ENCODE peak calls at places on chromosomes 11 and 22, in five cellular contexts. K is SJSA1, A is transverse colon, N is fibroblast of mammary gland, Z is testis. J is an unnamed sample.

GRCh38 chr22:23678133-23678532 is 12.7 kb upstream of the RGL4 start:
- DNase-seq in K (no peak), A (no peak), N (no peak), Z (no peak), J (no peak)

GRCh38 chr11:130315354-130315970 is 745 bp upstream of the ZBTB44 start:
- DNase-seq in K (no peak), A (peak; percentile 50), N (no peak), Z (peak; percentile 38), J (peak; percentile 27)

GRCh38 chr11:68173926-68174325 is 39.2 kb downstream of the KMT5B start:
- DNase-seq in K (no peak), A (no peak), N (no peak), Z (no peak), J (no peak)

GRCh38 chr11:62013266-62014157 is 46.1 kb upstream of the FTH1 start:
- DNase-seq in K (peak; percentile 84), A (peak; percentile 30), N (no peak), Z (no peak), J (no peak)

GRCh38 chr11:1087279-1087960 is 12.7 kb downstream of the MUC2 start:
- DNase-seq in K (no peak), A (no peak), N (no peak), Z (no peak), J (peak; percentile 28)

GRCh38 chr11:39651857-39652461 is 1807.5 kb downstream of the LRRC4C start:
- DNase-seq in K (no peak), A (no peak), N (no peak), Z (no peak), J (no peak)

GRCh38 chr22:36933629-36934028 is 20.2 kb downstream of the CSF2RB start:
- DNase-seq in K (no peak), A (no peak), N (no peak), Z (no peak), J (no peak)

GRCh38 chr11:62205441-62205840 is 3.0 kb upstream of the SCGB2A1 start:
- DNase-seq in K (no peak), A (no peak), N (no peak), Z (no peak), J (no peak)

GRCh38 chr11:108654994-108655631 is 9.8 kb upstream of the DDX10 start:
- DNase-seq in K (no peak), A (peak; percentile 47), N (peak; percentile 66), Z (peak; percentile 59), J (peak; percentile 24)

GRCh38 chr11:2693271-2693833 is 6.4 kb downstream of the KCNQ1OT1 start:
- DNase-seq in K (no peak), A (no peak), N (no peak), Z (no peak), J (no peak)

GRCh38 chr11:31757245-31757835 is 53.8 kb downstream of the PAX6 start:
- DNase-seq in K (no peak), A (no peak), N (peak; percentile 1), Z (no peak), J (no peak)

GRCh38 chr11:115181480-115181879 is 322.7 kb downstream of the CADM1 start:
- DNase-seq in K (no peak), A (no peak), N (no peak), Z (peak; percentile 34), J (no peak)

GRCh38 chr11:92969634-92970347 is at the start of gene MTNR1B:
- DNase-seq in K (no peak), A (no peak), N (no peak), Z (no peak), J (no peak)
- H3K4me3 ChIP-seq in K (no peak within 1 kb of the TSS), A (no peak within 1 kb of the TSS), N (no peak within 1 kb of the TSS), Z (no peak within 1 kb of the TSS), J (no peak within 1 kb of the TSS)

GRCh38 chr11:64244107-64244506 is 2.6 kb downstream of the PPP1R14B start:
- DNase-seq in K (no peak), A (no peak), N (no peak), Z (no peak), J (no peak)

GRCh38 chr11:64241430-64242153 is 697 bp downstream of the FKBP2 start:
- DNase-seq in K (peak; percentile 100), A (peak; percentile 100), N (peak; percentile 99), Z (peak; percentile 99), J (peak; percentile 100)

GRCh38 chr11:64241175-64241429 is 207 bp downstream of the FKBP2 start:
- DNase-seq in K (no peak), A (no peak), N (no peak), Z (no peak), J (no peak)

GRCh38 chr11:64244966-64245365 is 1.8 kb downstream of the PPP1R14B start:
- DNase-seq in K (no peak), A (peak; percentile 19), N (no peak), Z (no peak), J (no peak)

DNA sequence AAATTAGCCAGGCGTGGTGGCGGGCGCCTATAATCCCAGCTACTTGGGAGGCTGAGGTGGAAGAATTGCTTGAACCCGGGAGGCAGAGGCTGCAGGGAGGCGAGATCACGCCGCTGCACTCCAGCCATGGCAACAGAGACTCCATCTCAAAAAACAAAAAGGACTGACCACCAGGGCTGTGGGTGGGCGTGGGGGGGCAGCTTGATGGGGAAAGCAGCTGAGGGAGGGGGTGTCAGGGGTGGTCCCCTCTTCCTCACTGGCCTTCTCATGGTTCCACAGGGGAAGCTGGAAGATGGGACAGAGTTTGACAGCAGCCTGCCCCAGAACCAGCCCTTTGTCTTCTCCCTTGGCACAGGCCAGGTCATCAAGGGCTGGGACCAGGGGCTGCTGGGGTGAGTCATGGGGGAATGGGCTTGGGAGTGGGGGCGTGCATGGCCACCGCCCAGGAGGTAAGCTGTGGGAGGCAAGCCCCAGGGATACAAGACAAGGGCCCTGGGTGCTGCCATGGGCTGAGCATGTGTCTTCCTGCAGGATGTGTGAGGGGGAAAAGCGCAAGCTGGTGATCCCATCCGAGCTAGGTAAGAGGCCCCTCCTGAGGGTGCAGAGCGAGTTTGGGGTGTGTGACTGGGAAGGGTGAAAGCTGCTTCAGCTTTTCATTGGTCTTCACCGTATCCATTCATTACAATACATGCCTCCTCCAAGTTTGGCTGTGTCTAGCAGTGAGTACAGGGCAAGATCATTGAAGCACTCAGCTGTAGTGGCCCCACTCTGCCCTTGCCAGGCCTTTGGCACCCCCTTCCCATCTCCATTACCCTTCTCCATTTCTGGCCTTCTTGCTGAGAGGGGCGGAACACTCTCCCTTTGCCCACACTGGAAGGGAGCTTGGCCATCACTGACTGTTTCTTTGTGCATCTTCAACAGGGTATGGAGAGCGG is 2.3 kb downstream of the FKBP2 start:
- DNase-seq in K (no peak), A (no peak), N (no peak), Z (no peak), J (no peak)
- H3K4me3 ChIP-seq in K (no peak overlapping the region), A (peak overlapping the region; percentile 82), N (no peak overlapping the region), Z (no peak overlapping the region), J (peak overlapping the region; percentile 96)

GRCh38 chr11:8959546-8960166 is 4.6 kb downstream of the TMEM9B start:
- DNase-seq in K (no peak), A (peak; percentile 15), N (peak; percentile 88), Z (peak; percentile 51), J (no peak)
- H3K4me3 ChIP-seq in K (no peak overlapping the region), A (no peak overlapping the region), N (no peak overlapping the region), Z (no peak overlapping the region), J (no peak overlapping the region)

DNA sequence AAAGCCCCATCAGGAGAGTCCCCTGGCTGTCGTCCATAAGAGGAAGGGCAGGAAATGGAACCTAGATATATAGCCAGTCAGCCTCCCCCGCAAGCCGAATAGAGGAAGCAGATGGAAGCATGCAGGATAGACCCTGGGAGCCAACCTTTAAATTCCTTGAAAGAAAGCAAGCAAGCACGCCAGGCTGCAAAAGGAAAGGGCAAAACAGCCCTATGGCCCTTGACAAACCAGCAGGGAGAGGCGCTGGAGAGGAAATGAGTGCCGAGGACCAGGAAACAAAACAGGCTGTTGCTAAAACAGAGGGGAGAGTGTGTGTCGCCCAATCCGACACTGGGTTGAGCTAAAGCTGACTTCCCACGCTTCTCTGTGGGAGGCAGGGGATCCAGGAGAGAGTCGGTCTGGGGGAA is 203.5 kb upstream of the MTNR1B start:
- DNase-seq in K (no peak), A (no peak), N (peak; percentile 11), Z (no peak), J (no peak)
- H3K4me3 ChIP-seq in K (no peak overlapping the region), A (no peak overlapping the region), N (no peak overlapping the region), Z (no peak overlapping the region), J (peak overlapping the region; percentile 14)

GRCh38 chr11:27281740-27282139 is 81.3 kb downstream of the CCDC34 start:
- DNase-seq in K (no peak), A (no peak), N (no peak), Z (no peak), J (no peak)
- H3K4me3 ChIP-seq in K (no peak overlapping the region), A (no peak overlapping the region), N (no peak overlapping the region), Z (no peak overlapping the region), J (no peak overlapping the region)

DNA sequence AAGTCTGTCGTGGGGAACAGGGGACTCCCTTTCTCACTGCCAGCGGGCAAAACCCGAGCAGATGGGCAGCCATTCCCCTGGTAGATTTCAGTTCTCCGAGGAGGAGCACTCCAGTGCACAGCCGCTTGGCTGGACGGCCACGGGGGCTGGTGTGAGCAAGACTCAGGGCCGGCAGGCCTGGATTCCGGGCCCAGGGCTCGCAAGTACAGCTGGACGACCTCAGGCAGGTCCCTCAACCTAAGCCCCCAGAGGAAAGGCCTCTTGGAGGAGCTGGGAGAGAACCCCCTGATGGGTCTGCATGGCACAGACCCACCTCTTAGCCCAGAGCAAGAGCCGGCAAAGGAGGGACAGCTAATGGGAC is 31.3 kb upstream of the TCF20 start:
- DNase-seq in K (no peak), A (no peak), N (no peak), Z (no peak), J (no peak)
- H3K4me3 ChIP-seq in K (no peak overlapping the region), A (no peak overlapping the region), N (no peak overlapping the region), Z (no peak overlapping the region), J (no peak overlapping the region)

DNA sequence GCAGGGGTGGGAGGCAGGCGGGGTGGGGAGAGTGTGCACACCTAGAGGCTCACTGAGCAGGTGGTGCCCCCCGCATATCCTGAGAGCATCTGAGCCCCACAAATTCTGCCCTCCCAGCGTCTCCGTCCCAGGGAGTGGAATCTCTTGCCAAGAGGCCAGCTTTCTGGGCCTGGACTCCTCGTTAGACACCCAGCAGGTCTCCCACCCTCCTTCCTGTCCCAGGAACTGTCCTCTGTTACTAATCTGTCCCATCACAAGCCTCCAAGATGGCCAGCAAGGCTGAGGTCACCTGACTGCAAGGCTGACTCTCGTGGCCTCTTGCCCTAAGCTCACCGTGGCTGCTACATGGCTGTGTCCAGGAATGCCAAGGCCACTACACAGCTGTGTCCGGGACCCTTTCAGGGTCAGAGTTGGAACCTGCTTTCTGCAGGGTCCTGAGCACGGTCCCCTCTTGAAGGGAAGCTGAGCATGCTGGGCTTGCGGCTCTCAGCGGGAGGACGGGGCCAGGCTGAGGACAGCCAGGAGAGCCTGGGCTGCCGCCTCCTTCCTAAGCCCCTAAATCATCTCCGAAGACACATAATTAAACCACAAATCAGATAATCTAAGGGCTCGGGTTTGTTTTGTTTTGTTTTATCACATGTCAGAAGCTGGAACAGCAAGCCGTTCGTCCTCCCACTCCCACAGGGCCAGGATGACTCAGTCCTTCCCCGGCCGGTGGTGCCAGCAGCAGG is 1327.3 kb downstream of the TBC1D22A start:
- DNase-seq in K (no peak), A (no peak), N (peak; percentile 1), Z (peak; percentile 57), J (peak; percentile 37)
- H3K4me3 ChIP-seq in K (no peak overlapping the region), A (no peak overlapping the region), N (no peak overlapping the region), Z (no peak overlapping the region), J (no peak overlapping the region)

GRCh38 chr22:20036535-20037392 is 15.9 kb downstream of the TANGO2 start:
- DNase-seq in K (no peak), A (no peak), N (no peak), Z (no peak), J (no peak)
- H3K4me3 ChIP-seq in K (no peak overlapping the region), A (no peak overlapping the region), N (no peak overlapping the region), Z (no peak overlapping the region), J (no peak overlapping the region)

GRCh38 chr11:93849751-93850584 is 450 bp downstream of the VSTM5 start:
- DNase-seq in K (no peak), A (peak; percentile 65), N (peak; percentile 33), Z (peak; percentile 21), J (no peak)
- H3K4me3 ChIP-seq in K (no peak overlapping the region), A (peak overlapping the region; percentile 49), N (peak overlapping the region; percentile 40), Z (peak overlapping the region; percentile 54), J (peak overlapping the region; percentile 39)